ENCODE peak calls at places on chromosomes 12 and 14, in ten cellular contexts. K is effector CD4-positive, alpha-beta T cell; L is NCI-H1694; G is mucosa of gallbladder; O is epithelial cell of proximal tubule; R is stomach; F is T-helper 9 cell; T is stimulated activated naive CD8-positive, alpha-beta T cell treated with anti-CD3 and anti-CD28 coated beads, Interleukin-15, Interleukin-2, amounts not matched to agents 100 U/mL and 50 U/mL, for 24 hours; W is sciatic nerve; I is Right ventricle myocardium inferior. V is an unnamed sample.

GRCh38 chr14:50666772-50667490 is 1.2 kb downstream of the SAV1 start:
- DNase-seq in K (peak), L (peak), G (peak), O (no peak), R (peak), F (peak), T (peak), W (no peak), I (no peak), V (peak)

GRCh38 chr14:30521899-30522736 is 36.8 kb upstream of the G2E3 start:
- DNase-seq in K (no peak), L (peak), G (no peak), O (peak), R (no peak), F (no peak), T (no peak), W (no peak), I (no peak), V (no peak)

GRCh38 chr12:49944718-49945117 is 5.8 kb upstream of the AQP2 start:
- DNase-seq in K (no peak), L (no peak), G (no peak), O (no peak), R (no peak), F (no peak), T (no peak), W (no peak), I (no peak), V (no peak)

GRCh38 chr14:73888460-73888725 is 1.7 kb downstream of the ZNF410 start:
- DNase-seq in K (no peak), L (no peak), G (no peak), O (no peak), R (no peak), F (no peak), T (no peak), W (no peak), I (no peak), V (no peak)

GRCh38 chr14:66403183-66403582 is 83.0 kb upstream of the CCDC196 start:
- DNase-seq in K (no peak), L (no peak), G (no peak), O (no peak), R (no peak), F (no peak), T (no peak), W (no peak), I (no peak), V (no peak)

GRCh38 chr12:107330901-107331431 is 237.6 kb upstream of the CRY1 start:
- DNase-seq in K (no peak), L (no peak), G (no peak), O (no peak), R (no peak), F (no peak), T (peak), W (no peak), I (no peak), V (no peak)

GRCh38 chr12:10395390-10395998 is 5.7 kb upstream of the KLRK1 start:
- DNase-seq in K (no peak), L (no peak), G (peak), O (peak), R (peak), F (no peak), T (peak), W (no peak), I (no peak), V (no peak)

GRCh38 chr14:79543966-79544365 is 667.3 kb downstream of the DIO2 start:
- DNase-seq in K (no peak), L (no peak), G (no peak), O (peak), R (no peak), F (no peak), T (no peak), W (no peak), I (no peak), V (no peak)

GRCh38 chr12:3882896-3883564 is 9.8 kb upstream of the PARP11 start:
- DNase-seq in K (no peak), L (no peak), G (no peak), O (no peak), R (no peak), F (no peak), T (no peak), W (no peak), I (no peak), V (no peak)

GRCh38 chr14:44404021-44404420 is 103.1 kb downstream of the FSCB start:
- DNase-seq in K (no peak), L (peak), G (no peak), O (no peak), R (no peak), F (no peak), T (no peak), W (no peak), I (peak), V (no peak)

GRCh38 chr14:103718572-103718971 is 3.0 kb downstream of the ZFYVE21 start:
- DNase-seq in K (no peak), L (no peak), G (no peak), O (no peak), R (no peak), F (no peak), T (no peak), W (no peak), I (peak), V (no peak)

GRCh38 chr12:2841056-2841455 is 6.2 kb upstream of the NRIP2 start:
- DNase-seq in K (no peak), L (peak), G (no peak), O (no peak), R (no peak), F (no peak), T (no peak), W (no peak), I (no peak), V (no peak)

V was measured in activated T-cell treated with anti-CD3 and anti-CD28 coated beads for 1 hour.